ENCODE peak calls at places on chromosomes 7 and 10, in four cellular contexts. R is endothelial cell, I is heart right ventricle, W is T-helper 17 cell. U is an unnamed sample.

GRCh38 chr10:96829029-96829773 is 2.9 kb upstream of the LCOR start:
- DNase-seq in R (no peak), I (no peak), W (no peak), U (no peak)

GRCh38 chr7:39735903-39736302 is 112.5 kb downstream of the RALA start:
- DNase-seq in R (no peak), I (no peak), W (no peak), U (no peak)

GRCh38 chr10:93412801-93413200 is 69.3 kb downstream of the MYOF start:
- DNase-seq in R (no peak), I (no peak), W (no peak), U (no peak)

GRCh38 chr7:138307633-138308032 is 152.4 kb upstream of the TRIM24 start:
- DNase-seq in R (no peak), I (no peak), W (no peak), U (no peak)

GRCh38 chr7:131039836-131040235 is 287.8 kb upstream of the MKLN1 start:
- DNase-seq in R (no peak), I (no peak), W (no peak), U (no peak)

GRCh38 chr7:87806150-87806549 is 70.0 kb downstream of the SLC25A40 start:
- DNase-seq in R (no peak), I (no peak), W (no peak), U (no peak)

GRCh38 chr10:21167288-21168010 is 270.3 kb upstream of the NEBL start:
- DNase-seq in R (no peak), I (no peak), W (no peak), U (no peak)

GRCh38 chr10:131131726-131132561 is 179.6 kb downstream of the TCERG1L start:
- DNase-seq in R (no peak), I (no peak), W (no peak), U (no peak)

GRCh38 chr10:117540640-117541404 is 1.7 kb upstream of the EMX2 start:
- DNase-seq in R (no peak), I (no peak), W (no peak), U (no peak)

GRCh38 chr7:157687845-157688244 is 351.0 kb downstream of the DNAJB6 start:
- DNase-seq in R (no peak), I (no peak), W (no peak), U (no peak)

GRCh38 chr7:111076205-111076604 is 14.7 kb upstream of the LRRN3 start:
- DNase-seq in R (no peak), I (no peak), W (no peak), U (peak)

GRCh38 chr7:3356173-3356572 is 55.1 kb downstream of the SDK1 start:
- DNase-seq in R (no peak), I (no peak), W (no peak), U (no peak)

GRCh38 chr10:75137533-75138438 is 26.3 kb downstream of the SAMD8 start:
- DNase-seq in R (no peak), I (no peak), W (no peak), U (peak)

GRCh38 chr10:96719850-96720421 is 378 bp downstream of the PIK3AP1 start:
- DNase-seq in R (peak), I (peak), W (no peak), U (peak)

GRCh38 chr7:136853654-136854053 is 14.8 kb upstream of the CHRM2 start:
- DNase-seq in R (no peak), I (no peak), W (no peak), U (no peak)

GRCh38 chr7:107958764-107959526 is 44.0 kb downstream of the LAMB1 start:
- DNase-seq in R (no peak), I (no peak), W (no peak), U (no peak)

GRCh38 chr7:149855368-149856305 is 17.5 kb downstream of the ZNF862 start:
- DNase-seq in R (no peak), I (no peak), W (no peak), U (peak)

GRCh38 chr7:38798552-38799267 is 110.3 kb downstream of the VPS41 start:
- DNase-seq in R (no peak), I (no peak), W (no peak), U (no peak)

GRCh38 chr10:78977761-78978305 is 90.9 kb upstream of the ZMIZ1 start:
- DNase-seq in R (no peak), I (no peak), W (no peak), U (peak)

GRCh38 chr7:21903074-21903786 is 42.5 kb downstream of the CDCA7L start:
- DNase-seq in R (no peak), I (no peak), W (no peak), U (no peak)

GRCh38 chr10:44982114-44982460 is 3.5 kb upstream of the DEPP1 start:
- DNase-seq in R (no peak), I (peak), W (no peak), U (peak)

GRCh38 chr7:157630301-157630853 is 293.6 kb downstream of the DNAJB6 start:
- DNase-seq in R (no peak), I (no peak), W (no peak), U (no peak)

GRCh38 chr7:69795932-69796331 is 197.7 kb downstream of the AUTS2 start:
- DNase-seq in R (no peak), I (no peak), W (no peak), U (no peak)

GRCh38 chr7:1045038-1045726 is 836 bp downstream of the GPR146 start:
- DNase-seq in R (no peak), I (no peak), W (no peak), U (no peak)

GRCh38 chr7:7257899-7258692 is 75.8 kb downstream of the C1GALT1 start:
- DNase-seq in R (no peak), I (no peak), W (no peak), U (peak)

GRCh38 chr10:9814285-9814866 is 1203.3 kb upstream of the CELF2 start:
- DNase-seq in R (no peak), I (no peak), W (no peak), U (no peak)

GRCh38 chr7:149280151-149280550 is 18.2 kb downstream of the ZNF783 start:
- DNase-seq in R (no peak), I (no peak), W (no peak), U (no peak)

GRCh38 chr7:47587976-47588375 is 6.1 kb upstream of the TNS3 start:
- DNase-seq in R (no peak), I (no peak), W (no peak), U (peak)

GRCh38 chr7:127689194-127689772 is 37.3 kb downstream of the SND1 start:
- DNase-seq in R (no peak), I (no peak), W (no peak), U (no peak)

GRCh38 chr10:51522858-51523257 is 176.5 kb downstream of the CSTF2T start:
- DNase-seq in R (no peak), I (no peak), W (no peak), U (no peak)